ENCODE peak calls at places on chromosomes 16 and 17, in four cellular contexts. W is K562, L is SK-N-SH, Q is GM12878. R is an unnamed sample.
A peak's percentile ranks its signal among the peaks of the same experiment; 100 is the strongest.

GRCh38 chr17:78804777-78805176 is 22.7 kb upstream of the CYTH1 start:
- DNase-seq in W (no peak), Q (no peak), L (no peak), R (no peak)

GRCh38 chr16:65837431-65837986 is 529.0 kb upstream of the CDH5 start:
- DNase-seq in L (no peak), Q (no peak), W (no peak), R (no peak)

GRCh38 chr17:39141915-39142664 is 9.3 kb downstream of the PLXDC1 start:
- DNase-seq in W (no peak), L (no peak), Q (no peak), R (no peak)

GRCh38 chr17:73972056-73972455 is 231.4 kb upstream of the RPL38 start:
- DNase-seq in L (no peak), Q (no peak), W (no peak), R (no peak)

GRCh38 chr16:50994995-50995394 is 156.1 kb downstream of the SALL1 start:
- DNase-seq in W (no peak), L (no peak), Q (no peak), R (no peak)

GRCh38 chr17:35022536-35023063 is 40.9 kb downstream of the RFFL start:
- DNase-seq in L (no peak), W (no peak), Q (no peak), R (peak; percentile 24)

GRCh38 chr16:50603206-50604064 is 55.2 kb downstream of the NKD1 start:
- DNase-seq in W (no peak), Q (no peak), L (no peak), R (no peak)

GRCh38 chr17:63446218-63446980 is at the start of gene CYB561:
- DNase-seq in L (peak; percentile 97), Q (no peak), W (peak; percentile 84), R (no peak)

GRCh38 chr16:117381-118365 is 20.8 kb downstream of the NPRL3 start:
- DNase-seq in Q (no peak), W (peak; percentile 59), L (peak; percentile 87), R (peak; percentile 48)

GRCh38 chr17:45904886-45905285 is 10.5 kb downstream of the MAPT start:
- DNase-seq in W (no peak), Q (no peak), L (no peak), R (no peak)

GRCh38 chr16:82832861-82833260 is 206.1 kb downstream of the CDH13 start:
- DNase-seq in Q (no peak), L (no peak), W (no peak), R (no peak)

GRCh38 chr16:14354561-14355351 is 275.3 kb downstream of the PARN start:
- DNase-seq in Q (peak; percentile 100), W (no peak), L (no peak), R (no peak)

GRCh38 chr17:44628234-44629188 is 27.8 kb upstream of the MEIOC start:
- DNase-seq in L (no peak), Q (peak; percentile 46), W (no peak), R (peak; percentile 29)

GRCh38 chr17:13297198-13297597 is 279.4 kb upstream of the ELAC2 start:
- DNase-seq in Q (no peak), W (no peak), L (no peak), R (peak; percentile 7)

GRCh38 chr17:73396429-73397277 is 84.9 kb upstream of the CDC42EP4 start:
- DNase-seq in Q (no peak), W (no peak), L (no peak), R (peak; percentile 20)

GRCh38 chr17:66889480-66890230 is 54.7 kb downstream of the CACNG5 start:
- DNase-seq in W (no peak), L (no peak), Q (no peak), R (no peak)

GRCh38 chr16:68377667-68378420 is 67.0 kb downstream of the PRMT7 start:
- DNase-seq in Q (no peak), L (peak; percentile 89), W (no peak), R (no peak)

GRCh38 chr16:71456801-71457200 is 5.2 kb downstream of the ZNF23 start:
- DNase-seq in Q (no peak), L (no peak), W (no peak), R (no peak)

GRCh38 chr16:71467810-71468209 is 5.8 kb upstream of the ZNF23 start:
- DNase-seq in Q (no peak), L (no peak), W (peak; percentile 67), R (peak; percentile 37)

GRCh38 chr16:71459510-71459909 is 2.5 kb downstream of the ZNF23 start:
- DNase-seq in Q (no peak), W (no peak), L (no peak), R (no peak)

GRCh38 chr16:71460246-71460645 is 1.8 kb downstream of the ZNF23 start:
- DNase-seq in L (no peak), Q (no peak), W (no peak), R (no peak)

GRCh38 chr16:71461686-71462648 is at the start of gene ZNF23:
- DNase-seq in W (peak; percentile 87), Q (peak; percentile 39), L (peak; percentile 96), R (peak; percentile 64)
- TF ChIP-seq SIN3A in W (peak; percentile 94), Q (peak; percentile 86), L (peak; percentile 91), R (peak; percentile 96)

DNA sequence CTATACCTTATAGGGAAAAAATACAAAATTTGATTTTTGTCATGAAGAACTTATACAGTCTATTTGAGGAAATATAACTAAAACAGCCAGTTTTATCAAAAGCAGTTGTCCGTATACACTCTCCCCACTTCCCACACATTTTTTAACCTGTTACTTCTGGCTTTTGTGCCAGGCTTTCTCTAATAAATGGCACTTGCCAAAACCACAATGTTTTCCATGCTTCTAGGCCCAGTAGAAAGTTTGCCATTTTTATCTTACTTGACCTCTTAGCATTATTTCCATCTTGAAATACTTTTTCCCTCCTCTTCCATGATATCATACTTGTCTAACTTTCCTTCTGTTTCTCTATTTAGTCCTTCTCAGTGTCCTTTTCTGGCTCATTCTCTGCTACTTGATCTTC is 38.8 kb downstream of the EFCAB5 start:
- DNase-seq in Q (no peak), W (no peak), L (no peak), R (no peak)
- TF ChIP-seq MXI1 in Q (no peak), W (no peak), L (no peak), R (no peak)

DNA sequence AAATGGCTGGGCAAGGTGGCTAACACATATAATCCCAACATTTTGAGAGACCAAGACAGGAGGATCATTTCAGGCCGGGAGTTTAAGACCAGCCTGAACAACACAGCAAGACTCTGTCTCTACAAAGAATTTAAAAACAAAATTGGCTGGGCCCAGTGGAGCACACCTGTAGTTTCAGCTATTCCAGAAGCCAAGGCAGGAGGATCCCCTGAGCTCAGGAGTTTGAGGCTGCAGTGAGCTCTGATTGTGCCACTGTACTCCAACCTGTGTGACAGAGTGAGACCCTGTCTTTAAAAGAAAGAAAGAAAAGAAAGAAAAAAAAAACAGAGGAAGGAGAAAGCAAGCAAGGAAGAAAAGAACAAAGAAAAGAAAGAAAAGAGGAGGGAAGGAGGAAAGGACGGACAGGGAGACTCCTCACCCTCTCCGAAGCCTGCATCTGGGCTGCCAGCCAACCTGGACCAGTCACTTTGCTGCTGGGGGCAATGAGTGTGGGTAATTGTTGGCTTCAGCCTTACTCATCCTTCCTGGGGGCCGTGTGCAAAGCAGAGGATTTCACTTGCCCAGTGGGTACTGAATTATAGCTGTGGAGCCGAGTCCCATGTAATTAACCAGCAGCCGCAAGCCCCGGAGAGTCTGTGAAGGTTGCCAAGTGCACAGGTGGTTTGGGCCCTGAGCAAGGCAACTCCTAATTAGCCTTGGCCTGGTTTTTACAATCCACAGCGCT is 6.7 kb upstream of the MT4 start:
- DNase-seq in Q (no peak), W (no peak), L (peak; percentile 47), R (no peak)
- TF ChIP-seq SIN3A in Q (no peak), W (no peak), L (no peak), R (no peak)

GRCh38 chr16:4609200-4610010 is 5.3 kb downstream of the UBALD1 start:
- DNase-seq in L (peak; percentile 39), W (no peak), Q (no peak), R (no peak)
- TF ChIP-seq MXI1 in L (no peak), W (no peak), Q (no peak), R (no peak)

GRCh38 chr16:28514246-28514645 is 7.6 kb upstream of the IL27 start:
- DNase-seq in Q (no peak), L (no peak), W (no peak), R (no peak)
- TF ChIP-seq SIN3A in Q (no peak), L (no peak), W (no peak), R (no peak)

GRCh38 chr17:69732272-69732671 is 317.8 kb downstream of the MAP2K6 start:
- DNase-seq in Q (no peak), L (no peak), W (no peak), R (no peak)

GRCh38 chr17:69729937-69730336 is 315.4 kb downstream of the MAP2K6 start:
- DNase-seq in W (no peak), Q (no peak), L (no peak), R (no peak)

GRCh38 chr17:69733171-69734014 is 318.9 kb downstream of the MAP2K6 start:
- DNase-seq in W (no peak), L (no peak), Q (no peak), R (no peak)

GRCh38 chr17:69735285-69735684 is 320.8 kb downstream of the MAP2K6 start:
- DNase-seq in Q (no peak), L (no peak), W (no peak), R (no peak)

GRCh38 chr17:69734656-69735055 is 320.2 kb downstream of the MAP2K6 start:
- DNase-seq in Q (no peak), L (no peak), W (no peak), R (no peak)
- TF ChIP-seq MXI1 in Q (no peak), L (no peak), W (no peak), R (no peak)

GRCh38 chr17:59347975-59348391 is 16.5 kb downstream of the YPEL2 start:
- DNase-seq in Q (no peak), L (no peak), W (no peak), R (no peak)
- TF ChIP-seq SIN3A in Q (no peak), L (no peak), W (no peak), R (no peak)

DNA sequence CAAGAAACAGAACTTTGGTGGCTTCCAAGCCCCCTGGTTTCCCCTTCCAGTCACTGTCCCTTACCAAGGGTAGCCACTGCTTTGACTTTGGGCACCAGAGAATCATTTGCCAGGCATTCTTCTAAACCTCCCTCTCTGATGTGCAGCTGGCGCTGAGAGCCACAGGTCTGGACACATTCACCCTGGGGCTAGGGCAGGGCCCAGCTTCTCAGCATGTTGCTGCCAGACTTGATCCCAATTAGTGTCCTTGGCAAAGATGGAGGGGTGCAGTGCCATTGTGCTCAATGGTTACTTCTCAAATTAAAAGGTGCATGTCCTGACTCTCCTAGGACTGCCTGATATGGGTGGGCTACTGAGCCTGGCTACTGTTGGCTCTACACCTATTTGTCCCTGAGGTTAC is 7.6 kb upstream of the SLC47A2 start:
- DNase-seq in Q (no peak), W (no peak), L (no peak), R (no peak)
- TF ChIP-seq MXI1 in Q (no peak), W (no peak), L (no peak), R (no peak)

R was measured in HepG2.